ENCODE peak calls at places on chromosomes 12 and 14, in four cellular contexts. One of them, this sample, is unnamed.

GRCh38 chr12:132284071-132284492 is 45.3 kb downstream of the GALNT9 start:
- DNase-seq in HepG2: no peak
- DNase-seq in GM12878: no peak
- DNase-seq in K562: no peak
- DNase-seq in this sample: no peak

GRCh38 chr12:125249066-125249824 is 184.0 kb downstream of the AACS start:
- DNase-seq in HepG2: no peak
- DNase-seq in GM12878: no peak
- DNase-seq in K562: no peak
- DNase-seq in this sample: no peak

GRCh38 chr12:57591567-57592325 is 754 bp downstream of the PIP4K2C start:
- DNase-seq in HepG2: no peak
- DNase-seq in GM12878: no peak
- DNase-seq in K562: peak
- DNase-seq in this sample: peak

GRCh38 chr12:64120568-64120967 is 101.5 kb downstream of the KICS2 start:
- DNase-seq in HepG2: no peak
- DNase-seq in GM12878: no peak
- DNase-seq in K562: no peak
- DNase-seq in this sample: no peak

GRCh38 chr12:68450947-68451260 is 118.7 kb upstream of the MDM1 start:
- DNase-seq in HepG2: no peak
- DNase-seq in GM12878: no peak
- DNase-seq in K562: no peak
- DNase-seq in this sample: no peak

GRCh38 chr12:93167841-93168492 is 209.8 kb upstream of the NUDT4 start:
- DNase-seq in HepG2: peak
- DNase-seq in GM12878: peak
- DNase-seq in K562: no peak
- DNase-seq in this sample: no peak

GRCh38 chr12:54159549-54159948 is 29.2 kb downstream of the SMUG1 start:
- DNase-seq in HepG2: no peak
- DNase-seq in GM12878: no peak
- DNase-seq in K562: no peak
- DNase-seq in this sample: no peak

GRCh38 chr14:101706509-101707284 is 54.8 kb upstream of the PPP2R5C start:
- DNase-seq in HepG2: no peak
- DNase-seq in GM12878: no peak
- DNase-seq in K562: no peak
- DNase-seq in this sample: no peak

GRCh38 chr14:55389330-55389729 is 22.3 kb downstream of the ATG14 start:
- DNase-seq in HepG2: no peak
- DNase-seq in GM12878: no peak
- DNase-seq in K562: no peak
- DNase-seq in this sample: no peak

GRCh38 chr12:121288158-121288848 is 8.2 kb downstream of the CAMKK2 start:
- DNase-seq in HepG2: no peak
- DNase-seq in GM12878: no peak
- DNase-seq in K562: no peak
- DNase-seq in this sample: peak

GRCh38 chr14:85471744-85472143 is 58.2 kb upstream of the FLRT2 start:
- DNase-seq in HepG2: peak
- DNase-seq in GM12878: no peak
- DNase-seq in K562: no peak
- DNase-seq in this sample: no peak

GRCh38 chr12:31728289-31728916 is 418 bp downstream of the AMN1 start:
- DNase-seq in HepG2: no peak
- DNase-seq in GM12878: no peak
- DNase-seq in K562: peak
- DNase-seq in this sample: peak

GRCh38 chr12:39490500-39491276 is 47.8 kb upstream of the KIF21A start:
- DNase-seq in HepG2: no peak
- DNase-seq in GM12878: no peak
- DNase-seq in K562: no peak
- DNase-seq in this sample: no peak

GRCh38 chr12:15423629-15424028 is 101.3 kb downstream of the PTPRO start:
- DNase-seq in HepG2: no peak
- DNase-seq in GM12878: no peak
- DNase-seq in K562: no peak
- DNase-seq in this sample: no peak

GRCh38 chr14:64702493-64703392 is 1.5 kb upstream of the PLEKHG3 start:
- DNase-seq in HepG2: no peak
- DNase-seq in GM12878: no peak
- DNase-seq in K562: no peak
- DNase-seq in this sample: no peak

GRCh38 chr12:100068305-100068704 is 74.4 kb downstream of the BLTP3B start:
- DNase-seq in HepG2: no peak
- DNase-seq in GM12878: no peak
- DNase-seq in K562: no peak
- DNase-seq in this sample: no peak

GRCh38 chr14:23829736-23830474 is 123.7 kb upstream of the DHRS4 start:
- DNase-seq in HepG2: peak
- DNase-seq in GM12878: no peak
- DNase-seq in K562: no peak
- DNase-seq in this sample: peak

GRCh38 chr12:71900091-71900490 is 38.6 kb upstream of the TPH2 start:
- DNase-seq in HepG2: peak
- DNase-seq in GM12878: no peak
- DNase-seq in K562: peak
- DNase-seq in this sample: no peak

GRCh38 chr14:67411820-67412421 is at the start of gene PLEK2:
- DNase-seq in HepG2: no peak
- DNase-seq in GM12878: no peak
- DNase-seq in K562: no peak
- DNase-seq in this sample: no peak

GRCh38 chr14:24427537-24428508 is 1.6 kb downstream of the CBLN3 start:
- DNase-seq in HepG2: peak
- DNase-seq in GM12878: no peak
- DNase-seq in K562: no peak
- DNase-seq in this sample: no peak

GRCh38 chr12:130870442-130871285 is 1.2 kb upstream of the RAN start:
- DNase-seq in HepG2: peak
- DNase-seq in GM12878: peak
- DNase-seq in K562: peak
- DNase-seq in this sample: peak

GRCh38 chr12:43848786-43849185 is 12.9 kb downstream of the TMEM117 start:
- DNase-seq in HepG2: no peak
- DNase-seq in GM12878: no peak
- DNase-seq in K562: no peak
- DNase-seq in this sample: no peak

GRCh38 chr12:76636141-76636692 is 76.6 kb upstream of the OSBPL8 start:
- DNase-seq in HepG2: no peak
- DNase-seq in GM12878: no peak
- DNase-seq in K562: peak
- DNase-seq in this sample: no peak

GRCh38 chr14:105087963-105088811 is 23.0 kb upstream of the GPR132 start:
- DNase-seq in HepG2: peak
- DNase-seq in GM12878: no peak
- DNase-seq in K562: no peak
- DNase-seq in this sample: no peak

GRCh38 chr12:92908108-92908507 is 21.0 kb downstream of the EEA1 start:
- DNase-seq in HepG2: no peak
- DNase-seq in GM12878: no peak
- DNase-seq in K562: no peak
- DNase-seq in this sample: no peak

GRCh38 chr14:91112172-91112571 is 1.7 kb upstream of the DGLUCY start:
- DNase-seq in HepG2: no peak
- DNase-seq in GM12878: no peak
- DNase-seq in K562: no peak
- DNase-seq in this sample: no peak

GRCh38 chr14:46861753-46862152 is 210.2 kb upstream of the RPL10L start:
- DNase-seq in HepG2: no peak
- DNase-seq in GM12878: no peak
- DNase-seq in K562: no peak
- DNase-seq in this sample: no peak

GRCh38 chr14:52068741-52069616 is at the start of gene NID2:
- DNase-seq in HepG2: peak
- DNase-seq in GM12878: no peak
- DNase-seq in K562: peak
- DNase-seq in this sample: peak

GRCh38 chr14:96363751-96364336 is 518 bp downstream of the GSKIP start:
- DNase-seq in HepG2: peak
- DNase-seq in GM12878: no peak
- DNase-seq in K562: peak
- DNase-seq in this sample: no peak

GRCh38 chr14:98494582-98494981 is 777.4 kb downstream of the BCL11B start:
- DNase-seq in HepG2: no peak
- DNase-seq in GM12878: no peak
- DNase-seq in K562: no peak
- DNase-seq in this sample: no peak

GRCh38 chr12:114777052-114777451 is 93.1 kb upstream of the TBX3 start:
- DNase-seq in HepG2: no peak
- DNase-seq in GM12878: no peak
- DNase-seq in K562: no peak
- DNase-seq in this sample: no peak

GRCh38 chr12:104452046-104452445 is 4.7 kb upstream of the CHST11 start:
- DNase-seq in HepG2: no peak
- DNase-seq in GM12878: no peak
- DNase-seq in K562: no peak
- DNase-seq in this sample: no peak

GRCh38 chr12:10553148-10553547 is 47.5 kb downstream of the EIF2S3B start:
- DNase-seq in HepG2: no peak
- DNase-seq in GM12878: no peak
- DNase-seq in K562: no peak
- DNase-seq in this sample: no peak

GRCh38 chr12:45407967-45408743 is 192.3 kb downstream of the ANO6 start:
- DNase-seq in HepG2: no peak
- DNase-seq in GM12878: no peak
- DNase-seq in K562: no peak
- DNase-seq in this sample: no peak
- TF ChIP-seq GABPA in HepG2: no peak
- TF ChIP-seq GABPA in GM12878: no peak
- TF ChIP-seq GABPA in K562: no peak
- TF ChIP-seq GABPA in this sample: no peak

DNA sequence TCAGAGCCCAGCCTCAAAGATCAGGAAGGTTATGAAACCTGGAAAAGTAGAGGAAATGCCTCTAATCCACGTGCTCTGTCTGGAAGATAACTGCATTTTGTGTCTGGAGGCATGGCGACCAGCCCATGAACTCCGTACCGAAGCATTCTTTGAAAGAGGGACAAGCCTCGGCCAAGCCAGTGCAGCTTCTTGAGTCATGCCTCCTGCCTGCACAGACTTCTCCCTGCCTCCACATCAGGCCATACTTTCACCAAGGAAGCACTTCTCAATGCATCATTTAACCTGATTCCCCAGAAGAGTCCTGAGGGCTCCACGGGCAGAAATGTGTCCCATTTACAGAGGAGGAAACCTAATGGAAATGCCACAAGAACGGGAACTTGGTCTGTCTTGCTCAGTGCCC is 3.4 kb downstream of the ACTN1 start:
- DNase-seq in HepG2: no peak
- DNase-seq in GM12878: no peak
- DNase-seq in K562: no peak
- DNase-seq in this sample: no peak
- TF ChIP-seq REST in HepG2: no peak
- TF ChIP-seq REST in GM12878: no peak
- TF ChIP-seq REST in K562: no peak
- TF ChIP-seq REST in this sample: no peak

GRCh38 chr12:119601877-119602536 is 8.4 kb downstream of the TMEM233 start:
- DNase-seq in HepG2: no peak
- DNase-seq in GM12878: no peak
- DNase-seq in K562: no peak
- DNase-seq in this sample: no peak

GRCh38 chr12:119598159-119598558 is 4.6 kb downstream of the TMEM233 start:
- DNase-seq in HepG2: no peak
- DNase-seq in GM12878: no peak
- DNase-seq in K562: no peak
- DNase-seq in this sample: no peak

GRCh38 chr12:119603767-119604166 is 10.2 kb downstream of the TMEM233 start:
- DNase-seq in HepG2: no peak
- DNase-seq in GM12878: no peak
- DNase-seq in K562: no peak
- DNase-seq in this sample: no peak

DNA sequence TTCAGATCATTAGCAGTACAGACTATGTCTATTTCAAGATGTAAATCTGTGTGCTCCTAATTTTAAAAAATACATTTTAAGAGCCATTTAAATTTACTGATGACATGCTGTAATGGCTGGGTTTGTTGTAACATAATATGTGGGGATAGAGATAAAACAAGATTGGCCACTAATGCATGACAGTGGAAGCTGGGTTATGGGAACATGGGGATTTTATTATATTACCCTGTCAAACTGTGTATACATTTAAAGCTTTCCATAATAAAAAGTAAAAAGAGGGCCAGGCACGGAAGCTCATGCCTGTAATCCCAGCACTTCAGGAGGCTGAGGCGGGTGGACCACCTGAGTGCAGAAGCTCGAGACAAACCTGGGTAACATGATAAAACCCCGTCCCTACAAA is 9.1 kb downstream of the TMEM233 start:
- DNase-seq in HepG2: no peak
- DNase-seq in GM12878: no peak
- DNase-seq in K562: no peak
- DNase-seq in this sample: no peak
- TF ChIP-seq GABPA in HepG2: no peak
- TF ChIP-seq GABPA in GM12878: no peak
- TF ChIP-seq GABPA in K562: no peak
- TF ChIP-seq GABPA in this sample: no peak

GRCh38 chr14:103846569-103847438 is 571 bp downstream of the PPP1R13B start:
- DNase-seq in HepG2: no peak
- DNase-seq in GM12878: no peak
- DNase-seq in K562: no peak
- DNase-seq in this sample: no peak

GRCh38 chr14:103847439-103847953 is at the start of gene PPP1R13B:
- DNase-seq in HepG2: peak
- DNase-seq in GM12878: peak
- DNase-seq in K562: peak
- DNase-seq in this sample: peak

GRCh38 chr14:103849151-103850013 is 2.0 kb upstream of the PPP1R13B start:
- DNase-seq in HepG2: peak
- DNase-seq in GM12878: no peak
- DNase-seq in K562: no peak
- DNase-seq in this sample: no peak

GRCh38 chr14:103847954-103848719 is 762 bp upstream of the PPP1R13B start:
- DNase-seq in HepG2: peak
- DNase-seq in GM12878: no peak
- DNase-seq in K562: peak
- DNase-seq in this sample: no peak

GRCh38 chr14:103848720-103849077 is 1.3 kb upstream of the PPP1R13B start:
- DNase-seq in HepG2: no peak
- DNase-seq in GM12878: no peak
- DNase-seq in K562: no peak
- DNase-seq in this sample: no peak
- TF ChIP-seq REST in HepG2: no peak
- TF ChIP-seq REST in GM12878: no peak
- TF ChIP-seq REST in K562: no peak
- TF ChIP-seq REST in this sample: no peak